ENCODE peak calls at places on chromosome 3, in eight cellular contexts. C is NCI-H1048, S is HTR-8/SVneo, P is mucosa of descending colon, K is retina, O is T-helper 9 cell, H is iris pigment epithelial cell, Q is posterior vena cava. V is an unnamed sample.

GRCh38 chr3:138944842-138945645 is 1.9 kb downstream of the FOXL2 start:
- DNase-seq in C (no peak), S (no peak), P (no peak), K (peak), O (no peak), H (no peak), Q (no peak), V (no peak)

GRCh38 chr3:133330542-133330941 is 69.3 kb upstream of the BFSP2 start:
- DNase-seq in C (no peak), S (no peak), P (no peak), K (no peak), O (no peak), H (no peak), Q (no peak), V (peak)

GRCh38 chr3:141491929-141492328 is 5.1 kb downstream of the RASA2 start:
- DNase-seq in C (no peak), S (no peak), P (no peak), K (no peak), O (no peak), H (no peak), Q (no peak), V (no peak)

GRCh38 chr3:38276917-38277630 is 5.0 kb upstream of the SLC22A14 start:
- DNase-seq in C (no peak), S (no peak), P (no peak), K (no peak), O (no peak), H (no peak), Q (no peak), V (no peak)

GRCh38 chr3:68808563-68808962 is 123.8 kb downstream of the TAFA4 start:
- DNase-seq in C (no peak), S (no peak), P (no peak), K (no peak), O (no peak), H (no peak), Q (no peak), V (no peak)

GRCh38 chr3:52245322-52246263 is at the start of gene PPM1M:
- DNase-seq in C (no peak), S (peak), P (peak), K (peak), O (peak), H (peak), Q (no peak), V (peak)

GRCh38 chr3:69273895-69274294 is 112.0 kb downstream of the FRMD4B start:
- DNase-seq in C (no peak), S (no peak), P (no peak), K (no peak), O (no peak), H (peak), Q (no peak), V (no peak)

GRCh38 chr3:97817965-97818364 is 3.8 kb upstream of the CRYBG3 start:
- DNase-seq in C (no peak), S (no peak), P (no peak), K (peak), O (no peak), H (no peak), Q (no peak), V (no peak)

GRCh38 chr3:99012051-99012450 is 110.6 kb upstream of the DCBLD2 start:
- DNase-seq in C (no peak), S (no peak), P (no peak), K (no peak), O (no peak), H (peak), Q (no peak), V (peak)

GRCh38 chr3:31919528-31919927 is 61.5 kb downstream of the OSBPL10 start:
- DNase-seq in C (no peak), S (no peak), P (no peak), K (no peak), O (no peak), H (no peak), Q (no peak), V (no peak)

GRCh38 chr3:65979152-65979551 is 59.6 kb downstream of the MAGI1 start:
- DNase-seq in C (no peak), S (no peak), P (no peak), K (no peak), O (no peak), H (peak), Q (no peak), V (peak)

GRCh38 chr3:131723343-131723742 is 220.6 kb upstream of the MRPL3 start:
- DNase-seq in C (no peak), S (no peak), P (no peak), K (no peak), O (no peak), H (no peak), Q (no peak), V (no peak)

GRCh38 chr3:42102569-42102968 is 11.4 kb downstream of the TRAK1 start:
- DNase-seq in C (no peak), S (no peak), P (no peak), K (no peak), O (no peak), H (no peak), Q (peak), V (no peak)

GRCh38 chr3:44021646-44022594 is 219.8 kb upstream of the TOPAZ1 start:
- DNase-seq in C (no peak), S (no peak), P (no peak), K (peak), O (no peak), H (no peak), Q (no peak), V (no peak)

GRCh38 chr3:25783661-25784512 is 644 bp upstream of the NGLY1 start:
- DNase-seq in C (no peak), S (peak), P (no peak), K (peak), O (no peak), H (peak), Q (peak), V (no peak)

GRCh38 chr3:146166450-146167222 is 5.7 kb upstream of the PLOD2 start:
- DNase-seq in C (no peak), S (peak), P (no peak), K (no peak), O (no peak), H (peak), Q (no peak), V (peak)

GRCh38 chr3:15974647-15975046 is 176.9 kb upstream of the ANKRD28 start:
- DNase-seq in C (no peak), S (no peak), P (no peak), K (no peak), O (no peak), H (no peak), Q (no peak), V (peak)

GRCh38 chr3:134917631-134918030 is 122.6 kb downstream of the EPHB1 start:
- DNase-seq in C (no peak), S (no peak), P (no peak), K (no peak), O (no peak), H (no peak), Q (no peak), V (peak)

GRCh38 chr3:159583662-159584061 is 405.0 kb upstream of the IL12A start:
- DNase-seq in C (no peak), S (peak), P (no peak), K (no peak), O (no peak), H (peak), Q (no peak), V (no peak)

GRCh38 chr3:184899953-184900595 is 88.1 kb downstream of the VPS8 start:
- DNase-seq in C (no peak), S (no peak), P (no peak), K (no peak), O (no peak), H (no peak), Q (no peak), V (no peak)

GRCh38 chr3:99332726-99333125 is 305.7 kb upstream of the COL8A1 start:
- DNase-seq in C (no peak), S (no peak), P (no peak), K (no peak), O (no peak), H (peak), Q (no peak), V (no peak)

V was measured in LHCN-M2.